ENCODE peak calls at places on chromosomes 13 and 19, in five cellular contexts. One of them, this sample, is unnamed.

GRCh38 chr19:17684256-17684655 is 3.9 kb downstream of the UNC13A start:
- DNase-seq in K562: no peak
- DNase-seq in WTC11: no peak
- DNase-seq in GM12878: no peak
- DNase-seq in H1: no peak
- DNase-seq in this sample: no peak

GRCh38 chr19:7983286-7983950 is 22.0 kb downstream of the ELAVL1 start:
- DNase-seq in K562: no peak
- DNase-seq in WTC11: no peak
- DNase-seq in GM12878: no peak
- DNase-seq in H1: no peak
- DNase-seq in this sample: no peak

GRCh38 chr13:113142876-113143275 is 15.6 kb upstream of the PROZ start:
- DNase-seq in K562: no peak
- DNase-seq in WTC11: no peak
- DNase-seq in GM12878: no peak
- DNase-seq in H1: no peak
- DNase-seq in this sample: no peak

GRCh38 chr19:2507109-2507508 is 31.2 kb downstream of the GADD45B start:
- DNase-seq in K562: no peak
- DNase-seq in WTC11: no peak
- DNase-seq in GM12878: no peak
- DNase-seq in H1: no peak
- DNase-seq in this sample: peak

GRCh38 chr13:80069374-80069773 is 271.6 kb downstream of the SPRY2 start:
- DNase-seq in K562: no peak
- DNase-seq in WTC11: no peak
- DNase-seq in GM12878: no peak
- DNase-seq in H1: no peak
- DNase-seq in this sample: no peak

GRCh38 chr19:24046550-24046949 is 40.4 kb upstream of the ZNF254 start:
- DNase-seq in K562: peak
- DNase-seq in WTC11: no peak
- DNase-seq in GM12878: no peak
- DNase-seq in H1: no peak
- DNase-seq in this sample: no peak

GRCh38 chr13:44765076-44765475 is 188.9 kb upstream of the TSC22D1 start:
- DNase-seq in K562: no peak
- DNase-seq in WTC11: no peak
- DNase-seq in GM12878: no peak
- DNase-seq in H1: no peak
- DNase-seq in this sample: no peak

GRCh38 chr13:73129023-73129422 is 70.2 kb downstream of the KLF5 start:
- DNase-seq in K562: no peak
- DNase-seq in WTC11: no peak
- DNase-seq in GM12878: no peak
- DNase-seq in H1: no peak
- DNase-seq in this sample: no peak

GRCh38 chr13:98672947-98673545 is 79.4 kb downstream of the SLC15A1 start:
- DNase-seq in K562: peak
- DNase-seq in WTC11: peak
- DNase-seq in GM12878: peak
- DNase-seq in H1: peak
- DNase-seq in this sample: peak

GRCh38 chr19:33251526-33252090 is 26.0 kb upstream of the SLC7A10 start:
- DNase-seq in K562: no peak
- DNase-seq in WTC11: no peak
- DNase-seq in GM12878: no peak
- DNase-seq in H1: no peak
- DNase-seq in this sample: no peak

GRCh38 chr19:35828694-35829301 is 16.2 kb upstream of the PRODH2 start:
- DNase-seq in K562: peak
- DNase-seq in WTC11: peak
- DNase-seq in GM12878: no peak
- DNase-seq in H1: no peak
- DNase-seq in this sample: no peak

GRCh38 chr13:38662362-38662761 is 24.5 kb upstream of the FREM2 start:
- DNase-seq in K562: no peak
- DNase-seq in WTC11: no peak
- DNase-seq in GM12878: no peak
- DNase-seq in H1: no peak
- DNase-seq in this sample: no peak

GRCh38 chr13:83162493-83162892 is 719.8 kb downstream of the SLITRK1 start:
- DNase-seq in K562: no peak
- DNase-seq in WTC11: no peak
- DNase-seq in GM12878: no peak
- DNase-seq in H1: no peak
- DNase-seq in this sample: no peak

GRCh38 chr13:21033866-21034601 is 27.4 kb downstream of the LATS2 start:
- DNase-seq in K562: no peak
- DNase-seq in WTC11: no peak
- DNase-seq in GM12878: no peak
- DNase-seq in H1: no peak
- DNase-seq in this sample: no peak

GRCh38 chr19:27691991-27692390 is 1521.0 kb downstream of the UQCRFS1 start:
- DNase-seq in K562: no peak
- DNase-seq in WTC11: no peak
- DNase-seq in GM12878: no peak
- DNase-seq in H1: no peak
- DNase-seq in this sample: no peak

GRCh38 chr13:23889598-23890224 is 511 bp upstream of the MIPEP start:
- DNase-seq in K562: no peak
- DNase-seq in WTC11: no peak
- DNase-seq in GM12878: no peak
- DNase-seq in H1: no peak
- DNase-seq in this sample: no peak

GRCh38 chr13:98239156-98240076 is 62.3 kb upstream of the RNF113B start:
- DNase-seq in K562: no peak
- DNase-seq in WTC11: peak
- DNase-seq in GM12878: no peak
- DNase-seq in H1: peak
- DNase-seq in this sample: no peak

GRCh38 chr13:85544756-85545155 is 254.5 kb downstream of the SLITRK6 start:
- DNase-seq in K562: no peak
- DNase-seq in WTC11: no peak
- DNase-seq in GM12878: no peak
- DNase-seq in H1: no peak
- DNase-seq in this sample: no peak

GRCh38 chr19:55392820-55393219 is 7.1 kb downstream of the RPL28 start:
- DNase-seq in K562: no peak
- DNase-seq in WTC11: no peak
- DNase-seq in GM12878: no peak
- DNase-seq in H1: no peak
- DNase-seq in this sample: no peak

GRCh38 chr13:51207881-51208280 is 14.3 kb upstream of the FAM124A start:
- DNase-seq in K562: no peak
- DNase-seq in WTC11: no peak
- DNase-seq in GM12878: no peak
- DNase-seq in H1: no peak
- DNase-seq in this sample: no peak

GRCh38 chr19:28430214-28430613 is 782.7 kb downstream of the UQCRFS1 start:
- DNase-seq in K562: no peak
- DNase-seq in WTC11: no peak
- DNase-seq in GM12878: no peak
- DNase-seq in H1: no peak
- DNase-seq in this sample: no peak

GRCh38 chr13:57557979-57558529 is 73.5 kb upstream of the PCDH17 start:
- DNase-seq in K562: no peak
- DNase-seq in WTC11: no peak
- DNase-seq in GM12878: no peak
- DNase-seq in H1: no peak
- DNase-seq in this sample: no peak

GRCh38 chr19:3443840-3444694 is 36.3 kb downstream of the SMIM24 start:
- DNase-seq in K562: no peak
- DNase-seq in WTC11: peak
- DNase-seq in GM12878: no peak
- DNase-seq in H1: no peak
- DNase-seq in this sample: no peak

GRCh38 chr19:31312629-31313244 is 36.5 kb downstream of the TSHZ3 start:
- DNase-seq in K562: no peak
- DNase-seq in WTC11: no peak
- DNase-seq in GM12878: no peak
- DNase-seq in H1: no peak
- DNase-seq in this sample: no peak

GRCh38 chr19:50908311-50908710 is 2.9 kb downstream of the KLK4 start:
- DNase-seq in K562: no peak
- DNase-seq in WTC11: no peak
- DNase-seq in GM12878: no peak
- DNase-seq in H1: no peak
- DNase-seq in this sample: no peak

GRCh38 chr13:112053744-112054615 is 13.0 kb upstream of the SOX1 start:
- DNase-seq in K562: no peak
- DNase-seq in WTC11: peak
- DNase-seq in GM12878: no peak
- DNase-seq in H1: no peak
- DNase-seq in this sample: no peak

GRCh38 chr13:43522788-43523187 is 264.0 kb downstream of the ENOX1 start:
- DNase-seq in K562: no peak
- DNase-seq in WTC11: no peak
- DNase-seq in GM12878: no peak
- DNase-seq in H1: no peak
- DNase-seq in this sample: no peak

GRCh38 chr19:16896098-16896912 is 7.5 kb downstream of the F2RL3 start:
- DNase-seq in K562: peak
- DNase-seq in WTC11: peak
- DNase-seq in GM12878: no peak
- DNase-seq in H1: no peak
- DNase-seq in this sample: no peak

GRCh38 chr13:35953537-35954206 is 177.5 kb downstream of the DCLK1 start:
- DNase-seq in K562: peak
- DNase-seq in WTC11: peak
- DNase-seq in GM12878: no peak
- DNase-seq in H1: peak
- DNase-seq in this sample: peak

GRCh38 chr19:14480695-14481069 is 5.5 kb upstream of the PTGER1 start:
- DNase-seq in K562: no peak
- DNase-seq in WTC11: no peak
- DNase-seq in GM12878: no peak
- DNase-seq in H1: no peak
- DNase-seq in this sample: no peak

GRCh38 chr19:14478113-14478545 is 3.0 kb upstream of the PTGER1 start:
- DNase-seq in K562: no peak
- DNase-seq in WTC11: no peak
- DNase-seq in GM12878: no peak
- DNase-seq in H1: no peak
- DNase-seq in this sample: no peak

GRCh38 chr19:14482112-14482941 is 7.2 kb upstream of the PTGER1 start:
- DNase-seq in K562: no peak
- DNase-seq in WTC11: no peak
- DNase-seq in GM12878: no peak
- DNase-seq in H1: no peak
- DNase-seq in this sample: no peak

GRCh38 chr19:14479309-14479984 is 4.3 kb upstream of the PTGER1 start:
- DNase-seq in K562: no peak
- DNase-seq in WTC11: no peak
- DNase-seq in GM12878: no peak
- DNase-seq in H1: no peak
- DNase-seq in this sample: no peak

DNA sequence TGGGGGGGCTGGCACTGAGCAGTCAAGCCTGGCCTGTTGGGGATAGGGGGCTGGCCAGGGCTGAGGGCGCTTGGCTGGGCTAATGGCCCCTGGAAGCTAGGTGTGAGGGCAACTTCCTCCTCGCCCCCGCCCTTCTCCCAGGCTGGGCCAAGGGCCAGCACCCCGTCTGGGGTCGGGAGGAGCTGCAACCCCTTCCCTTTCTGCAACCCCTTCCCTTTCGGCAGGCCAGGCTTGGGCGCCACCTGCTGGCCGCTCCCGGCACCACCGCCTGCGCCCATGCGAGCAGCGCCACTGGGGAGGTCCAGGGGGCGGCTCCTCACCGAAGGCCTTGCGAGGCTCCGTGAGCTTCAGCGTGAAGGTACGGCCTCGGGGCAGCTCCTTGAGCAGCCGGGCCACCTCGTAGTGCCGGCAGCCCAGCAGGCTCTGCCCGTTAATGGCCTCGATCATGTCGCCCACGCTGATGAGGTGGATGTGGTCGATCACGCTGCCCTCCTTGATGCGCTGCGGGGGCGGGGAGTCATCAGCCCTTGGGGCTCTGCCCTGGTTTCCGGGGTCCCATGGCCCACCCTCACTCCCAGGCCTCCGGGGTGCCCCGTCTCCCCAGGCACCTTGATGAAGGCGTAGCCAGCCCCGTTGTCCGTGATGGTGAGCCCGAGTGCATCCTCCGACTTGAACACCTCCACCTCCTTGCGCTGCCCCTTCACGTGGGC is 5.0 kb upstream of the PTGER1 start:
- DNase-seq in K562: peak
- DNase-seq in WTC11: peak
- DNase-seq in GM12878: no peak
- DNase-seq in H1: no peak
- DNase-seq in this sample: no peak
- TF ChIP-seq SP1 in K562: no peak
- TF ChIP-seq SP1 in WTC11: peak
- TF ChIP-seq SP1 in GM12878: no peak
- TF ChIP-seq SP1 in H1: no peak
- TF ChIP-seq SP1 in this sample: no peak

DNA sequence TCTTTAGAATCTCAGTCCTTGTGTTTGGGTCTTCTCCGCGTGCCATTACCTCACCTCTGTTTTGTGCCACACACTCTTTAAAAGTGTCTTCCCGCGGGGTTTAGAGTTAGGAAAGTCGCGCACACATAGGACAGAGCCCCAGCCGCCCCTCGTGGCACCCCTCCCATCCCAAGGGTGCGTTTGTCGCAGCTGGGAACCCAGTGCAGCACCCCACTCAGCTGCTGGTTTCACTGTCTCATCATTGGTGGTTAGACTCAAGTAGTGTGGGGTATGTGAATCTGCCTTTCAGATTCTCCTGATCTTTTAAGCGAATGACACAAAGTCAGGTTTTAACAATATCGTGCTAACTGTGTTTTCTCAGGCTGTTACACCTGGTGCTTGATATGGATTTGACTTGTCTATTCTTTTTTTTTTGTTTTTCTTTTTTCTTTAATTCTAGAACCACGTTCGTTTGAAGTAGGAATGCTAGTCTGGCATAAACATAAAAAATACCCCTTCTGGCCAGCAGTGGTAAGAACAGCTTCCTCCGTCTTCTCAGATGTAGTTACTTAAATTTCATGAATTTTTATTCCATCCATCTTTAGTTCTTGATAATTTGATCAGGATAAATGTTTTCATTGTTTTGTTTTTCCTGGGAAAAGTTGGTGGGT is 19.5 kb upstream of the NDUFS7 start:
- DNase-seq in K562: no peak
- DNase-seq in WTC11: no peak
- DNase-seq in GM12878: no peak
- DNase-seq in H1: no peak
- DNase-seq in this sample: no peak
- TF ChIP-seq CTCF in K562: no peak
- TF ChIP-seq CTCF in WTC11: no peak
- TF ChIP-seq CTCF in GM12878: peak
- TF ChIP-seq CTCF in H1: no peak
- TF ChIP-seq CTCF in this sample: no peak

GRCh38 chr19:40519352-40520322 is 52.8 kb downstream of the SPTBN4 start:
- DNase-seq in K562: no peak
- DNase-seq in WTC11: peak
- DNase-seq in GM12878: no peak
- DNase-seq in H1: no peak
- DNase-seq in this sample: no peak
- TF ChIP-seq SP1 in K562: no peak
- TF ChIP-seq SP1 in WTC11: peak
- TF ChIP-seq SP1 in GM12878: no peak
- TF ChIP-seq SP1 in H1: no peak
- TF ChIP-seq SP1 in this sample: no peak

GRCh38 chr13:110124201-110124600 is 182.8 kb downstream of the COL4A1 start:
- DNase-seq in K562: no peak
- DNase-seq in WTC11: no peak
- DNase-seq in GM12878: no peak
- DNase-seq in H1: no peak
- DNase-seq in this sample: no peak
- TF ChIP-seq CTCF in K562: no peak
- TF ChIP-seq CTCF in WTC11: no peak
- TF ChIP-seq CTCF in GM12878: no peak
- TF ChIP-seq CTCF in H1: no peak
- TF ChIP-seq CTCF in this sample: no peak

This sample was measured in HCT116.